ENCODE peak calls at places on chromosome 1, in eight cellular contexts. One of them, this sample, is unnamed.

GRCh38 chr1:47617381-47618221 is 179.8 kb downstream of the FOXD2 start:
- DNase-seq in CD8-positive, alpha-beta T cell: no peak
- DNase-seq in A549: no peak
- DNase-seq in upper lobe of right lung: no peak
- DNase-seq in tibial artery: peak; percentile 46
- DNase-seq in CD8-positive, alpha-beta memory T cell: no peak
- DNase-seq in GM23248: no peak
- DNase-seq in AG04450: no peak
- DNase-seq in this sample: no peak

GRCh38 chr1:92277105-92277504 is 21.7 kb downstream of the GLMN start:
- DNase-seq in CD8-positive, alpha-beta T cell: no peak
- DNase-seq in A549: no peak
- DNase-seq in upper lobe of right lung: no peak
- DNase-seq in tibial artery: no peak
- DNase-seq in CD8-positive, alpha-beta memory T cell: no peak
- DNase-seq in GM23248: peak; percentile 61
- DNase-seq in AG04450: peak; percentile 45
- DNase-seq in this sample: no peak

GRCh38 chr1:172321429-172321828 is 99.1 kb upstream of the C1orf105 start:
- DNase-seq in CD8-positive, alpha-beta T cell: no peak
- DNase-seq in A549: peak; percentile 18
- DNase-seq in upper lobe of right lung: no peak
- DNase-seq in tibial artery: peak; percentile 64
- DNase-seq in CD8-positive, alpha-beta memory T cell: no peak
- DNase-seq in GM23248: peak; percentile 83
- DNase-seq in AG04450: no peak
- DNase-seq in this sample: no peak

GRCh38 chr1:37513795-37514349 is 694 bp downstream of the MEAF6 start:
- DNase-seq in CD8-positive, alpha-beta T cell: no peak
- DNase-seq in A549: no peak
- DNase-seq in upper lobe of right lung: peak; percentile 73
- DNase-seq in tibial artery: no peak
- DNase-seq in CD8-positive, alpha-beta memory T cell: peak; percentile 34
- DNase-seq in GM23248: peak; percentile 70
- DNase-seq in AG04450: no peak
- DNase-seq in this sample: no peak

GRCh38 chr1:154342836-154343472 is 17.6 kb downstream of the ATP8B2 start:
- DNase-seq in CD8-positive, alpha-beta T cell: peak; percentile 52
- DNase-seq in A549: no peak
- DNase-seq in upper lobe of right lung: peak; percentile 72
- DNase-seq in tibial artery: no peak
- DNase-seq in CD8-positive, alpha-beta memory T cell: peak; percentile 79
- DNase-seq in GM23248: no peak
- DNase-seq in AG04450: no peak
- DNase-seq in this sample: no peak

GRCh38 chr1:85047472-85048295 is 616 bp downstream of the MCOLN3 start:
- DNase-seq in CD8-positive, alpha-beta T cell: no peak
- DNase-seq in A549: peak; percentile 7
- DNase-seq in upper lobe of right lung: peak; percentile 75
- DNase-seq in tibial artery: no peak
- DNase-seq in CD8-positive, alpha-beta memory T cell: no peak
- DNase-seq in GM23248: peak; percentile 54
- DNase-seq in AG04450: no peak
- DNase-seq in this sample: no peak

GRCh38 chr1:37035828-37036666 is 1.7 kb upstream of the GRIK3 start:
- DNase-seq in CD8-positive, alpha-beta T cell: no peak
- DNase-seq in A549: no peak
- DNase-seq in upper lobe of right lung: no peak
- DNase-seq in tibial artery: no peak
- DNase-seq in CD8-positive, alpha-beta memory T cell: no peak
- DNase-seq in GM23248: no peak
- DNase-seq in AG04450: no peak
- DNase-seq in this sample: no peak

GRCh38 chr1:244800821-244801220 is 34.6 kb upstream of the COX20 start:
- DNase-seq in CD8-positive, alpha-beta T cell: no peak
- DNase-seq in A549: no peak
- DNase-seq in upper lobe of right lung: no peak
- DNase-seq in tibial artery: peak; percentile 24
- DNase-seq in CD8-positive, alpha-beta memory T cell: peak; percentile 3
- DNase-seq in GM23248: no peak
- DNase-seq in AG04450: no peak
- DNase-seq in this sample: no peak

GRCh38 chr1:224182057-224182865 is 779 bp upstream of the DEGS1 start:
- DNase-seq in CD8-positive, alpha-beta T cell: peak; percentile 15
- DNase-seq in A549: peak; percentile 37
- DNase-seq in upper lobe of right lung: no peak
- DNase-seq in tibial artery: no peak
- DNase-seq in CD8-positive, alpha-beta memory T cell: peak; percentile 81
- DNase-seq in GM23248: no peak
- DNase-seq in AG04450: no peak
- DNase-seq in this sample: no peak

GRCh38 chr1:119101563-119101962 is 38.9 kb downstream of the WARS2 start:
- DNase-seq in CD8-positive, alpha-beta T cell: no peak
- DNase-seq in A549: no peak
- DNase-seq in upper lobe of right lung: no peak
- DNase-seq in tibial artery: no peak
- DNase-seq in CD8-positive, alpha-beta memory T cell: no peak
- DNase-seq in GM23248: peak; percentile 75
- DNase-seq in AG04450: no peak
- DNase-seq in this sample: no peak

GRCh38 chr1:155038602-155039307 is 5.1 kb downstream of the DCST1 start:
- DNase-seq in CD8-positive, alpha-beta T cell: no peak
- DNase-seq in A549: no peak
- DNase-seq in upper lobe of right lung: no peak
- DNase-seq in tibial artery: no peak
- DNase-seq in CD8-positive, alpha-beta memory T cell: no peak
- DNase-seq in GM23248: peak; percentile 87
- DNase-seq in AG04450: no peak
- DNase-seq in this sample: no peak

GRCh38 chr1:74237787-74238186 is 2.6 kb downstream of the TNNI3K start:
- DNase-seq in CD8-positive, alpha-beta T cell: no peak
- DNase-seq in A549: no peak
- DNase-seq in upper lobe of right lung: no peak
- DNase-seq in tibial artery: no peak
- DNase-seq in CD8-positive, alpha-beta memory T cell: no peak
- DNase-seq in GM23248: no peak
- DNase-seq in AG04450: no peak
- DNase-seq in this sample: no peak

GRCh38 chr1:234745844-234746797 is 136.1 kb upstream of the IRF2BP2 start:
- DNase-seq in CD8-positive, alpha-beta T cell: no peak
- DNase-seq in A549: no peak
- DNase-seq in upper lobe of right lung: no peak
- DNase-seq in tibial artery: no peak
- DNase-seq in CD8-positive, alpha-beta memory T cell: no peak
- DNase-seq in GM23248: peak; percentile 56
- DNase-seq in AG04450: no peak
- DNase-seq in this sample: no peak

GRCh38 chr1:21259316-21260076 is 30.8 kb downstream of the ECE1 start:
- DNase-seq in CD8-positive, alpha-beta T cell: no peak
- DNase-seq in A549: no peak
- DNase-seq in upper lobe of right lung: no peak
- DNase-seq in tibial artery: no peak
- DNase-seq in CD8-positive, alpha-beta memory T cell: no peak
- DNase-seq in GM23248: no peak
- DNase-seq in AG04450: no peak
- DNase-seq in this sample: no peak

GRCh38 chr1:23088027-23088426 is 68.8 kb downstream of the KDM1A start:
- DNase-seq in CD8-positive, alpha-beta T cell: no peak
- DNase-seq in A549: no peak
- DNase-seq in upper lobe of right lung: no peak
- DNase-seq in tibial artery: no peak
- DNase-seq in CD8-positive, alpha-beta memory T cell: no peak
- DNase-seq in GM23248: no peak
- DNase-seq in AG04450: no peak
- DNase-seq in this sample: no peak

GRCh38 chr1:97186381-97186780 is 464.8 kb downstream of the PTBP2 start:
- DNase-seq in CD8-positive, alpha-beta T cell: no peak
- DNase-seq in A549: no peak
- DNase-seq in upper lobe of right lung: no peak
- DNase-seq in tibial artery: no peak
- DNase-seq in CD8-positive, alpha-beta memory T cell: no peak
- DNase-seq in GM23248: peak; percentile 10
- DNase-seq in AG04450: no peak
- DNase-seq in this sample: no peak

GRCh38 chr1:223645903-223646302 is 19.6 kb downstream of the CAPN8 start:
- DNase-seq in CD8-positive, alpha-beta T cell: no peak
- DNase-seq in A549: no peak
- DNase-seq in upper lobe of right lung: no peak
- DNase-seq in tibial artery: no peak
- DNase-seq in CD8-positive, alpha-beta memory T cell: no peak
- DNase-seq in GM23248: no peak
- DNase-seq in AG04450: no peak
- DNase-seq in this sample: no peak

GRCh38 chr1:63454269-63454668 is 68.8 kb downstream of the ITGB3BP start:
- DNase-seq in CD8-positive, alpha-beta T cell: no peak
- DNase-seq in A549: no peak
- DNase-seq in upper lobe of right lung: no peak
- DNase-seq in tibial artery: no peak
- DNase-seq in CD8-positive, alpha-beta memory T cell: no peak
- DNase-seq in GM23248: peak; percentile 39
- DNase-seq in AG04450: peak; percentile 2
- DNase-seq in this sample: no peak

GRCh38 chr1:16436946-16437474 is at the start of gene SPATA21:
- DNase-seq in CD8-positive, alpha-beta T cell: no peak
- DNase-seq in A549: no peak
- DNase-seq in upper lobe of right lung: no peak
- DNase-seq in tibial artery: no peak
- DNase-seq in CD8-positive, alpha-beta memory T cell: no peak
- DNase-seq in GM23248: no peak
- DNase-seq in AG04450: no peak
- DNase-seq in this sample: no peak

GRCh38 chr1:153945131-153945794 is 1.3 kb downstream of the DENND4B start:
- DNase-seq in CD8-positive, alpha-beta T cell: peak; percentile 59
- DNase-seq in A549: no peak
- DNase-seq in upper lobe of right lung: peak; percentile 85
- DNase-seq in tibial artery: peak; percentile 86
- DNase-seq in CD8-positive, alpha-beta memory T cell: peak; percentile 88
- DNase-seq in GM23248: peak; percentile 55
- DNase-seq in AG04450: no peak
- DNase-seq in this sample: no peak

GRCh38 chr1:17060129-17060868 is 6.5 kb upstream of the SDHB start:
- DNase-seq in CD8-positive, alpha-beta T cell: no peak
- DNase-seq in A549: no peak
- DNase-seq in upper lobe of right lung: no peak
- DNase-seq in tibial artery: peak; percentile 23
- DNase-seq in CD8-positive, alpha-beta memory T cell: no peak
- DNase-seq in GM23248: no peak
- DNase-seq in AG04450: no peak
- DNase-seq in this sample: no peak

GRCh38 chr1:25797939-25798338 is 2.1 kb upstream of the SELENON start:
- DNase-seq in CD8-positive, alpha-beta T cell: no peak
- DNase-seq in A549: peak; percentile 60
- DNase-seq in upper lobe of right lung: peak; percentile 77
- DNase-seq in tibial artery: no peak
- DNase-seq in CD8-positive, alpha-beta memory T cell: no peak
- DNase-seq in GM23248: peak; percentile 64
- DNase-seq in AG04450: no peak
- DNase-seq in this sample: no peak

GRCh38 chr1:25799758-25800537 is at the start of gene SELENON:
- DNase-seq in CD8-positive, alpha-beta T cell: no peak
- DNase-seq in A549: peak; percentile 38
- DNase-seq in upper lobe of right lung: peak; percentile 89
- DNase-seq in tibial artery: peak; percentile 86
- DNase-seq in CD8-positive, alpha-beta memory T cell: peak; percentile 26
- DNase-seq in GM23248: peak; percentile 66
- DNase-seq in AG04450: no peak
- DNase-seq in this sample: no peak

GRCh38 chr1:25800538-25801377 is 765 bp downstream of the SELENON start:
- DNase-seq in CD8-positive, alpha-beta T cell: no peak
- DNase-seq in A549: no peak
- DNase-seq in upper lobe of right lung: no peak
- DNase-seq in tibial artery: no peak
- DNase-seq in CD8-positive, alpha-beta memory T cell: no peak
- DNase-seq in GM23248: peak; percentile 43
- DNase-seq in AG04450: no peak
- DNase-seq in this sample: no peak

GRCh38 chr1:25798666-25799345 is 1.2 kb upstream of the SELENON start:
- DNase-seq in CD8-positive, alpha-beta T cell: no peak
- DNase-seq in A549: no peak
- DNase-seq in upper lobe of right lung: no peak
- DNase-seq in tibial artery: no peak
- DNase-seq in CD8-positive, alpha-beta memory T cell: no peak
- DNase-seq in GM23248: no peak
- DNase-seq in AG04450: no peak
- DNase-seq in this sample: no peak

GRCh38 chr1:25799346-25799720 is 660 bp upstream of the SELENON start:
- DNase-seq in CD8-positive, alpha-beta T cell: no peak
- DNase-seq in A549: no peak
- DNase-seq in upper lobe of right lung: no peak
- DNase-seq in tibial artery: no peak
- DNase-seq in CD8-positive, alpha-beta memory T cell: no peak
- DNase-seq in GM23248: no peak
- DNase-seq in AG04450: no peak
- DNase-seq in this sample: no peak
- H3K9me3 ChIP-seq in CD8-positive, alpha-beta T cell: no peaks in the 10 kb centered on the region
- H3K9me3 ChIP-seq in A549: no peaks in the 10 kb centered on the region
- H3K9me3 ChIP-seq in upper lobe of right lung: no peaks in the 10 kb centered on the region
- H3K9me3 ChIP-seq in tibial artery: no peaks in the 10 kb centered on the region
- H3K9me3 ChIP-seq in CD8-positive, alpha-beta memory T cell: no peaks in the 10 kb centered on the region
- H3K9me3 ChIP-seq in GM23248: no peaks in the 10 kb centered on the region
- H3K9me3 ChIP-seq in AG04450: no peaks in the 10 kb centered on the region
- H3K9me3 ChIP-seq in this sample: no peaks in the 10 kb centered on the region

GRCh38 chr1:203628185-203628996 is 1.8 kb downstream of the ATP2B4 start:
- DNase-seq in CD8-positive, alpha-beta T cell: no peak
- DNase-seq in A549: no peak
- DNase-seq in upper lobe of right lung: peak; percentile 81
- DNase-seq in tibial artery: peak; percentile 84
- DNase-seq in CD8-positive, alpha-beta memory T cell: no peak
- DNase-seq in GM23248: peak; percentile 82
- DNase-seq in AG04450: no peak
- DNase-seq in this sample: no peak
- H3K27ac ChIP-seq in CD8-positive, alpha-beta T cell: peak overlapping the region; percentile 62
- H3K27ac ChIP-seq in A549: peak overlapping the region; percentile 79
- H3K27ac ChIP-seq in upper lobe of right lung: peak overlapping the region; percentile 91
- H3K27ac ChIP-seq in tibial artery: peak overlapping the region; percentile 85
- H3K27ac ChIP-seq in CD8-positive, alpha-beta memory T cell: peak overlapping the region; percentile 93
- H3K27ac ChIP-seq in GM23248: peak overlapping the region; percentile 87
- H3K27ac ChIP-seq in AG04450: peak overlapping the region; percentile 61
- H3K27ac ChIP-seq in this sample: peak overlapping the region; percentile 88

GRCh38 chr1:30038134-30039025 is 685.0 kb downstream of the MATN1 start:
- DNase-seq in CD8-positive, alpha-beta T cell: no peak
- DNase-seq in A549: no peak
- DNase-seq in upper lobe of right lung: peak; percentile 27
- DNase-seq in tibial artery: peak; percentile 58
- DNase-seq in CD8-positive, alpha-beta memory T cell: no peak
- DNase-seq in GM23248: no peak
- DNase-seq in AG04450: no peak
- DNase-seq in this sample: no peak
- H3K9me3 ChIP-seq in CD8-positive, alpha-beta T cell: no peaks in the 10 kb centered on the region
- H3K9me3 ChIP-seq in A549: no peaks in the 10 kb centered on the region
- H3K9me3 ChIP-seq in upper lobe of right lung: no peaks in the 10 kb centered on the region
- H3K9me3 ChIP-seq in tibial artery: no peaks in the 10 kb centered on the region
- H3K9me3 ChIP-seq in CD8-positive, alpha-beta memory T cell: no peaks in the 10 kb centered on the region
- H3K9me3 ChIP-seq in GM23248: no peaks in the 10 kb centered on the region
- H3K9me3 ChIP-seq in AG04450: peaks cover 16% of the 10 kb centered on the region
- H3K9me3 ChIP-seq in this sample: peaks cover 2% of the 10 kb centered on the region

DNA sequence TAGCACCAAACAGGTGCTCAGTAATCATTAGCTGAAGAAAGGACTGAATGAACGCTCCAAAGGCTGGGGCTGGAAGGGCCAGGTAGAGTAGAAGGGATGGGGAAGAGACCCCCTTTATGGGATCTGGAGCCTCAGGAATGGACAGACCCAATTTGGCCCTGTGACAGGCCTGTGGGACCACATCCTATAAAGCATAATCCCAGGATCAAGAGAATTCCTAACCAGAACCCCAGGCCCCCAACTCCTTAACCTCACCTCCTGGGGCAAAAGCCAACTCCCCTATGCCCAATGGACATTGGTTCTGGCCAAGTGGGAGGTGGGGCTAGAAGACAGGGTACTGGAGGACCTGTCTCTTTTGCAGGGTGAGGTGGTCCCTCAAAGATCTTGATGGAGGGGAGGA is 9.2 kb downstream of the HPCAL4 start:
- DNase-seq in CD8-positive, alpha-beta T cell: no peak
- DNase-seq in A549: no peak
- DNase-seq in upper lobe of right lung: no peak
- DNase-seq in tibial artery: no peak
- DNase-seq in CD8-positive, alpha-beta memory T cell: no peak
- DNase-seq in GM23248: no peak
- DNase-seq in AG04450: no peak
- DNase-seq in this sample: no peak
- H3K27ac ChIP-seq in CD8-positive, alpha-beta T cell: no peak overlapping the region
- H3K27ac ChIP-seq in A549: no peak overlapping the region
- H3K27ac ChIP-seq in upper lobe of right lung: no peak overlapping the region
- H3K27ac ChIP-seq in tibial artery: no peak overlapping the region
- H3K27ac ChIP-seq in CD8-positive, alpha-beta memory T cell: no peak overlapping the region
- H3K27ac ChIP-seq in GM23248: no peak overlapping the region
- H3K27ac ChIP-seq in AG04450: no peak overlapping the region
- H3K27ac ChIP-seq in this sample: no peak overlapping the region

This sample was measured in keratinocyte.